ENCODE peak calls at places on chromosome X, in seven cellular contexts. One of them, this sample, is unnamed.
A peak's percentile ranks its signal among the peaks of the same experiment; 100 is the strongest.

GRCh38 chrX:136687457-136687856 is 39.5 kb downstream of the CD40LG start:
- DNase-seq in MM.1S: no peak
- DNase-seq in head of caudate nucleus: no peak
- DNase-seq in anterior cingulate cortex: no peak
- DNase-seq in tibial artery: no peak
- DNase-seq in posterior vena cava: no peak
- DNase-seq in GM20000: no peak
- DNase-seq in this sample: no peak

GRCh38 chrX:22090181-22090580 is 58.1 kb downstream of the PHEX start:
- DNase-seq in tibial artery: no peak
- DNase-seq in head of caudate nucleus: no peak
- DNase-seq in MM.1S: no peak
- DNase-seq in GM20000: no peak
- DNase-seq in anterior cingulate cortex: no peak
- DNase-seq in posterior vena cava: no peak
- DNase-seq in this sample: peak; percentile 12

GRCh38 chrX:40058719-40059118 is 39.0 kb downstream of the BCOR start:
- DNase-seq in anterior cingulate cortex: no peak
- DNase-seq in posterior vena cava: no peak
- DNase-seq in GM20000: no peak
- DNase-seq in tibial artery: no peak
- DNase-seq in head of caudate nucleus: no peak
- DNase-seq in MM.1S: no peak
- DNase-seq in this sample: no peak

GRCh38 chrX:136754641-136755040 is 26.1 kb downstream of the ARHGEF6 start:
- DNase-seq in MM.1S: no peak
- DNase-seq in GM20000: no peak
- DNase-seq in anterior cingulate cortex: peak; percentile 12
- DNase-seq in tibial artery: peak; percentile 34
- DNase-seq in posterior vena cava: peak; percentile 81
- DNase-seq in head of caudate nucleus: peak; percentile 15
- DNase-seq in this sample: no peak

GRCh38 chrX:39516399-39516798 is 581.4 kb downstream of the BCOR start:
- DNase-seq in head of caudate nucleus: no peak
- DNase-seq in GM20000: no peak
- DNase-seq in MM.1S: no peak
- DNase-seq in posterior vena cava: no peak
- DNase-seq in tibial artery: no peak
- DNase-seq in anterior cingulate cortex: no peak
- DNase-seq in this sample: no peak

GRCh38 chrX:723781-724180 is 93.2 kb downstream of the SHOX start:
- DNase-seq in GM20000: no peak
- DNase-seq in head of caudate nucleus: no peak
- DNase-seq in MM.1S: no peak
- DNase-seq in posterior vena cava: no peak
- DNase-seq in anterior cingulate cortex: no peak
- DNase-seq in tibial artery: no peak
- DNase-seq in this sample: no peak

GRCh38 chrX:32183066-32183465 is 1028.3 kb downstream of the DMD start:
- DNase-seq in posterior vena cava: no peak
- DNase-seq in head of caudate nucleus: no peak
- DNase-seq in tibial artery: no peak
- DNase-seq in anterior cingulate cortex: no peak
- DNase-seq in MM.1S: no peak
- DNase-seq in GM20000: no peak
- DNase-seq in this sample: no peak

GRCh38 chrX:115018040-115018647 is 728 bp upstream of the IL13RA2 start:
- DNase-seq in anterior cingulate cortex: no peak
- DNase-seq in GM20000: no peak
- DNase-seq in head of caudate nucleus: no peak
- DNase-seq in MM.1S: peak; percentile 31
- DNase-seq in posterior vena cava: no peak
- DNase-seq in tibial artery: no peak
- DNase-seq in this sample: no peak

GRCh38 chrX:40170830-40171512 is 73.2 kb upstream of the BCOR start:
- DNase-seq in GM20000: no peak
- DNase-seq in head of caudate nucleus: no peak
- DNase-seq in tibial artery: no peak
- DNase-seq in anterior cingulate cortex: no peak
- DNase-seq in posterior vena cava: peak; percentile 59
- DNase-seq in MM.1S: no peak
- DNase-seq in this sample: no peak

This sample was measured in smooth muscle cell of the brain vasculature.